ENCODE peak calls at places on chromosomes 16 and 17, in six cellular contexts. One of them, this sample, is unnamed.

GRCh38 chr17:1709971-1710806 is at the start of gene TLCD2:
- DNase-seq in pulmonary artery endothelial cell: no peak
- DNase-seq in Right ventricle myocardium inferior: peak
- DNase-seq in effector memory CD4-positive, alpha-beta T cell: no peak
- DNase-seq in neuronal stem cell: no peak
- DNase-seq in activated CD4-positive, alpha-beta T cell treated with anti-CD3 and anti-CD28 coated beads, Interleukin-2, amount 50 U/mL, for 24 hours: no peak
- DNase-seq in this sample: no peak

GRCh38 chr16:77760800-77761199 is 27.6 kb upstream of the VAT1L start:
- DNase-seq in effector memory CD4-positive, alpha-beta T cell: no peak
- DNase-seq in activated CD4-positive, alpha-beta T cell treated with anti-CD3 and anti-CD28 coated beads, Interleukin-2, amount 50 U/mL, for 24 hours: no peak
- DNase-seq in neuronal stem cell: no peak
- DNase-seq in Right ventricle myocardium inferior: no peak
- DNase-seq in pulmonary artery endothelial cell: no peak
- DNase-seq in this sample: no peak

GRCh38 chr16:85844786-85845185 is 45.3 kb downstream of the COX4I1 start:
- DNase-seq in neuronal stem cell: no peak
- DNase-seq in Right ventricle myocardium inferior: no peak
- DNase-seq in activated CD4-positive, alpha-beta T cell treated with anti-CD3 and anti-CD28 coated beads, Interleukin-2, amount 50 U/mL, for 24 hours: no peak
- DNase-seq in pulmonary artery endothelial cell: no peak
- DNase-seq in effector memory CD4-positive, alpha-beta T cell: no peak
- DNase-seq in this sample: no peak

GRCh38 chr17:75722076-75722475 is 817 bp downstream of the ITGB4 start:
- DNase-seq in Right ventricle myocardium inferior: peak
- DNase-seq in effector memory CD4-positive, alpha-beta T cell: no peak
- DNase-seq in pulmonary artery endothelial cell: no peak
- DNase-seq in neuronal stem cell: no peak
- DNase-seq in activated CD4-positive, alpha-beta T cell treated with anti-CD3 and anti-CD28 coated beads, Interleukin-2, amount 50 U/mL, for 24 hours: no peak
- DNase-seq in this sample: no peak

GRCh38 chr16:80743772-80744171 is 60.6 kb downstream of the CDYL2 start:
- DNase-seq in Right ventricle myocardium inferior: no peak
- DNase-seq in activated CD4-positive, alpha-beta T cell treated with anti-CD3 and anti-CD28 coated beads, Interleukin-2, amount 50 U/mL, for 24 hours: no peak
- DNase-seq in pulmonary artery endothelial cell: no peak
- DNase-seq in effector memory CD4-positive, alpha-beta T cell: no peak
- DNase-seq in neuronal stem cell: no peak
- DNase-seq in this sample: no peak

GRCh38 chr16:65249768-65250167 is 127.9 kb upstream of the CDH11 start:
- DNase-seq in effector memory CD4-positive, alpha-beta T cell: no peak
- DNase-seq in Right ventricle myocardium inferior: peak
- DNase-seq in activated CD4-positive, alpha-beta T cell treated with anti-CD3 and anti-CD28 coated beads, Interleukin-2, amount 50 U/mL, for 24 hours: no peak
- DNase-seq in neuronal stem cell: no peak
- DNase-seq in pulmonary artery endothelial cell: no peak
- DNase-seq in this sample: no peak

GRCh38 chr16:21100447-21100846 is 50.2 kb downstream of the DNAH3 start:
- DNase-seq in effector memory CD4-positive, alpha-beta T cell: no peak
- DNase-seq in activated CD4-positive, alpha-beta T cell treated with anti-CD3 and anti-CD28 coated beads, Interleukin-2, amount 50 U/mL, for 24 hours: no peak
- DNase-seq in neuronal stem cell: no peak
- DNase-seq in pulmonary artery endothelial cell: no peak
- DNase-seq in Right ventricle myocardium inferior: no peak
- DNase-seq in this sample: no peak

GRCh38 chr16:63613701-63614100 is 1508.2 kb downstream of the CDH11 start:
- DNase-seq in activated CD4-positive, alpha-beta T cell treated with anti-CD3 and anti-CD28 coated beads, Interleukin-2, amount 50 U/mL, for 24 hours: no peak
- DNase-seq in Right ventricle myocardium inferior: no peak
- DNase-seq in neuronal stem cell: no peak
- DNase-seq in effector memory CD4-positive, alpha-beta T cell: no peak
- DNase-seq in pulmonary artery endothelial cell: peak
- DNase-seq in this sample: no peak

GRCh38 chr16:54346046-54346445 is 59.5 kb upstream of the IRX3 start:
- DNase-seq in activated CD4-positive, alpha-beta T cell treated with anti-CD3 and anti-CD28 coated beads, Interleukin-2, amount 50 U/mL, for 24 hours: no peak
- DNase-seq in pulmonary artery endothelial cell: no peak
- DNase-seq in neuronal stem cell: no peak
- DNase-seq in effector memory CD4-positive, alpha-beta T cell: no peak
- DNase-seq in Right ventricle myocardium inferior: no peak
- DNase-seq in this sample: no peak